ENCODE peak calls at places on chromosomes 13 and 19, in five cellular contexts. O, M, N, E and S are unnamed samples.

GRCh38 chr19:46461537-46461936 is 9.8 kb downstream of the PNMA8A start:
- DNase-seq in O (no peak), M (peak; percentile 82), N (no peak), E (no peak), S (no peak)

GRCh38 chr19:1791879-1792278 is 20.2 kb downstream of the ATP8B3 start:
- DNase-seq in O (no peak), M (no peak), N (no peak), E (no peak), S (no peak)

GRCh38 chr13:93767231-93767916 is 540.8 kb downstream of the GPC6 start:
- DNase-seq in O (no peak), M (no peak), N (peak; percentile 39), E (no peak), S (no peak)

GRCh38 chr13:107649071-107649470 is 566.3 kb downstream of the LIG4 start:
- DNase-seq in O (no peak), M (no peak), N (peak; percentile 17), E (no peak), S (no peak)

GRCh38 chr13:32446778-32447465 is 19.0 kb upstream of the N4BP2L1 start:
- DNase-seq in O (no peak), M (no peak), N (no peak), E (no peak), S (no peak)

GRCh38 chr13:51246411-51247298 is 24.5 kb downstream of the FAM124A start:
- DNase-seq in O (no peak), M (peak; percentile 96), N (no peak), E (no peak), S (no peak)

GRCh38 chr13:33150146-33150545 is 133.9 kb downstream of the KL start:
- DNase-seq in O (no peak), M (no peak), N (peak; percentile 56), E (peak; percentile 76), S (no peak)

GRCh38 chr13:24202215-24202614 is 41.7 kb downstream of the SPATA13 start:
- DNase-seq in O (no peak), M (peak; percentile 45), N (no peak), E (no peak), S (no peak)

GRCh38 chr19:16627928-16628182 is 149 bp downstream of the MED26 start:
- DNase-seq in O (no peak), M (no peak), N (no peak), E (no peak), S (no peak)

GRCh38 chr13:45121421-45121820 is 1.1 kb downstream of the GTF2F2 start:
- DNase-seq in O (no peak), M (no peak), N (peak; percentile 59), E (peak; percentile 49), S (no peak)

GRCh38 chr19:1992759-1993260 is 22.7 kb downstream of the BTBD2 start:
- DNase-seq in O (no peak), M (no peak), N (no peak), E (peak; percentile 15), S (no peak)

GRCh38 chr13:73025212-73026012 is 33.4 kb upstream of the KLF5 start:
- DNase-seq in O (no peak), M (no peak), N (no peak), E (peak; percentile 45), S (no peak)

GRCh38 chr13:100125946-100126345 is 37.1 kb downstream of the PCCA start:
- DNase-seq in O (no peak), M (no peak), N (no peak), E (peak; percentile 26), S (no peak)

GRCh38 chr13:77980592-77980991 is 62.0 kb upstream of the EDNRB start:
- DNase-seq in O (no peak), M (no peak), N (peak; percentile 88), E (peak; percentile 87), S (no peak)

GRCh38 chr13:63167699-63168337 is 1752.2 kb upstream of the PCDH20 start:
- DNase-seq in O (no peak), M (no peak), N (no peak), E (no peak), S (no peak)

GRCh38 chr13:24745516-24745860 is 18.5 kb upstream of the RNF17 start:
- DNase-seq in O (no peak), M (no peak), N (no peak), E (no peak), S (no peak)

GRCh38 chr13:105037064-105037463 is 1498.4 kb downstream of the EFNB2 start:
- DNase-seq in O (no peak), M (no peak), N (no peak), E (peak; percentile 37), S (no peak)

GRCh38 chr19:6229216-6229913 is 50.4 kb downstream of the MLLT1 start:
- DNase-seq in O (no peak), M (no peak), N (no peak), E (no peak), S (no peak)

GRCh38 chr19:1274081-1274851 is 1.1 kb upstream of the FAM174C start:
- DNase-seq in O (no peak), M (no peak), N (no peak), E (peak; percentile 3), S (no peak)

GRCh38 chr13:85864963-85865530 is 65.8 kb upstream of the SLITRK6 start:
- DNase-seq in O (no peak), M (no peak), N (peak; percentile 66), E (peak; percentile 1), S (no peak)

GRCh38 chr13:110298566-110299321 is 8.2 kb downstream of the COL4A1 start:
- DNase-seq in O (no peak), M (no peak), N (peak; percentile 61), E (peak; percentile 61), S (no peak)

GRCh38 chr19:49887653-49888477 is 8.8 kb downstream of the IL4I1 start:
- DNase-seq in O (no peak), M (no peak), N (no peak), E (no peak), S (no peak)